ENCODE peak calls at places on chromosomes 2 and 18, in ten cellular contexts. Z is B cell; D is HL-60; X is EH; H is A172; O is iPS-NIHi11; Q is GM20000; K is HT-29; L is small intestine; G is stimulated activated CD8-positive, alpha-beta memory T cell treated with anti-CD3 and anti-CD28 coated beads, Interleukin-15, amount 100 ng/mL, for 24 hours. N is an unnamed sample.

GRCh38 chr2:88903744-88904353 is 212.4 kb downstream of the RPIA start:
- DNase-seq in G (no peak), Q (no peak), H (peak), L (peak), O (peak), X (peak), D (peak), Z (no peak), K (peak), N (peak)

GRCh38 chr2:239725551-239725890 is 299.6 kb downstream of the NDUFA10 start:
- DNase-seq in Z (no peak), L (no peak), H (no peak), K (no peak), G (no peak), Q (no peak), O (no peak), D (no peak), X (no peak), N (no peak)

GRCh38 chr18:63106727-63107126 is 212.8 kb downstream of the BCL2 start:
- DNase-seq in L (no peak), D (no peak), K (no peak), G (no peak), H (no peak), Z (no peak), X (no peak), O (no peak), Q (peak), N (no peak)

GRCh38 chr2:210421916-210422315 is 54.6 kb downstream of the LANCL1 start:
- DNase-seq in K (no peak), O (no peak), X (peak), Q (no peak), L (no peak), D (no peak), G (no peak), Z (no peak), H (peak), N (no peak)

GRCh38 chr2:167944825-167945659 is 302.4 kb downstream of the STK39 start:
- DNase-seq in H (peak), G (no peak), Q (no peak), L (no peak), O (no peak), K (no peak), D (no peak), Z (no peak), X (peak), N (no peak)

GRCh38 chr2:152336103-152336853 is 1.3 kb downstream of the FMNL2 start:
- DNase-seq in X (peak), H (peak), L (peak), D (no peak), G (no peak), K (no peak), Q (peak), O (peak), Z (peak), N (no peak)

GRCh38 chr2:119755906-119756305 is 3.8 kb upstream of the PTPN4 start:
- DNase-seq in K (no peak), Z (no peak), O (no peak), X (no peak), H (no peak), D (no peak), L (no peak), G (no peak), Q (no peak), N (no peak)

GRCh38 chr2:169039702-169040101 is 8.6 kb upstream of the ABCB11 start:
- DNase-seq in D (no peak), X (no peak), L (no peak), H (no peak), Z (peak), K (no peak), Q (peak), O (no peak), G (no peak), N (no peak)

GRCh38 chr18:49802623-49803022 is 10.7 kb downstream of the ACAA2 start:
- DNase-seq in X (no peak), Q (no peak), G (no peak), H (no peak), K (no peak), O (no peak), L (no peak), D (no peak), Z (no peak), N (no peak)

GRCh38 chr2:37523861-37524362 is 147.5 kb downstream of the CDC42EP3 start:
- DNase-seq in G (no peak), X (peak), Q (no peak), D (peak), Z (no peak), L (no peak), K (no peak), H (peak), O (no peak), N (no peak)

GRCh38 chr2:194819367-194819766 is 837.7 kb upstream of the SLC39A10 start:
- DNase-seq in K (peak), O (no peak), D (no peak), G (no peak), Q (no peak), H (peak), X (no peak), L (no peak), Z (no peak), N (no peak)

GRCh38 chr18:12121175-12122095 is 27.8 kb downstream of the ANKRD62 start:
- DNase-seq in Z (no peak), D (no peak), K (peak), G (no peak), L (no peak), H (no peak), X (peak), Q (no peak), O (peak), N (no peak)

GRCh38 chr2:2827691-2828315 is 496.7 kb upstream of the MYT1L start:
- DNase-seq in G (no peak), D (no peak), X (no peak), L (no peak), O (no peak), Q (no peak), H (no peak), K (no peak), Z (no peak), N (no peak)

GRCh38 chr18:37385846-37386435 is 179.7 kb downstream of the CELF4 start:
- DNase-seq in D (no peak), X (peak), O (no peak), H (peak), Q (peak), L (peak), Z (no peak), G (no peak), K (peak), N (no peak)

GRCh38 chr2:125086313-125087184 is 1061.5 kb downstream of the CNTNAP5 start:
- DNase-seq in Z (no peak), Q (no peak), H (no peak), G (no peak), L (peak), O (no peak), K (peak), X (no peak), D (no peak), N (no peak)

GRCh38 chr2:180367831-180368230 is 360.7 kb upstream of the CWC22 start:
- DNase-seq in L (peak), D (no peak), Q (no peak), O (no peak), H (no peak), K (peak), Z (no peak), X (peak), G (no peak), N (no peak)

GRCh38 chr2:133633851-133634250 is 65.6 kb upstream of the NCKAP5 start:
- DNase-seq in K (no peak), X (peak), O (no peak), D (no peak), Z (no peak), H (peak), G (no peak), Q (no peak), L (no peak), N (no peak)

GRCh38 chr2:120613742-120614481 is 121.8 kb upstream of the GLI2 start:
- DNase-seq in Z (no peak), D (no peak), O (no peak), L (no peak), H (no peak), G (no peak), Q (no peak), X (peak), K (no peak), N (no peak)

GRCh38 chr2:21552999-21553398 is 429.2 kb downstream of the TDRD15 start:
- DNase-seq in Q (no peak), L (no peak), O (no peak), D (peak), K (no peak), X (no peak), G (no peak), Z (no peak), H (no peak), N (no peak)

GRCh38 chr2:70083344-70084156 is 3.7 kb upstream of the PCBP1 start:
- DNase-seq in D (no peak), G (no peak), H (peak), Z (peak), O (no peak), X (peak), Q (peak), K (peak), L (peak), N (no peak)

GRCh38 chr2:230137902-230138539 is 69.3 kb upstream of the SLC16A14 start:
- DNase-seq in H (peak), O (no peak), K (no peak), Q (no peak), Z (no peak), D (no peak), X (no peak), L (no peak), G (no peak), N (no peak)

GRCh38 chr18:25467226-25468065 is 115.5 kb upstream of the ZNF521 start:
- DNase-seq in Q (no peak), D (no peak), G (no peak), O (no peak), X (peak), H (no peak), K (no peak), Z (no peak), L (no peak), N (no peak)

GRCh38 chr2:145919507-145919906 is 1399.6 kb upstream of the ZEB2 start:
- DNase-seq in O (no peak), L (no peak), D (no peak), K (no peak), X (peak), H (no peak), Z (no peak), Q (no peak), G (no peak), N (no peak)

GRCh38 chr2:237280235-237280634 is 133.7 kb downstream of the COL6A3 start:
- DNase-seq in L (no peak), O (no peak), D (no peak), K (no peak), Z (no peak), G (no peak), Q (no peak), H (peak), X (peak), N (no peak)

GRCh38 chr2:20015482-20016083 is 3.1 kb upstream of the MATN3 start:
- DNase-seq in O (peak), L (peak), Z (peak), H (peak), G (no peak), X (peak), Q (peak), K (peak), D (no peak), N (peak)

GRCh38 chr2:11540996-11541692 is 7.3 kb downstream of the GREB1 start:
- DNase-seq in D (no peak), H (no peak), O (no peak), G (no peak), X (no peak), K (no peak), Z (no peak), Q (no peak), L (no peak), N (no peak)

GRCh38 chr2:47063159-47063930 is 91.8 kb downstream of the STPG4 start:
- DNase-seq in O (no peak), D (no peak), H (no peak), G (no peak), L (no peak), Q (no peak), Z (no peak), X (peak), K (no peak), N (no peak)

GRCh38 chr2:64204006-64204632 is 59.9 kb upstream of the PELI1 start:
- DNase-seq in H (peak), O (peak), D (no peak), Q (peak), G (no peak), L (no peak), Z (peak), X (peak), K (peak), N (no peak)

GRCh38 chr18:23225518-23225917 is 90.2 kb downstream of the CABLES1 start:
- DNase-seq in Q (no peak), L (no peak), D (no peak), Z (no peak), O (no peak), X (peak), K (no peak), G (no peak), H (peak), N (no peak)

GRCh38 chr2:209688388-209688787 is 83.2 kb upstream of the UNC80 start:
- DNase-seq in X (no peak), K (no peak), Z (no peak), G (no peak), O (no peak), L (no peak), D (no peak), H (no peak), Q (no peak), N (no peak)

GRCh38 chr18:45049548-45050307 is 369.0 kb downstream of the SETBP1 start:
- DNase-seq in K (no peak), G (no peak), L (no peak), X (no peak), D (no peak), Q (no peak), Z (no peak), H (no peak), O (no peak), N (no peak)

N was measured in CMK.